ENCODE peak calls at places on chromosomes 6 and 20, in five cellular contexts. S is M059J, Z is SHP77, O is endothelial cell, A is Calu3. G is an unnamed sample.

GRCh38 chr6:109428889-109429477 is 11.4 kb downstream of the PPIL6 start:
- DNase-seq in S (peak), Z (no peak), O (no peak), A (no peak), G (no peak)

GRCh38 chr6:20808984-20809383 is 274.7 kb downstream of the CDKAL1 start:
- DNase-seq in S (peak), Z (no peak), O (no peak), A (no peak), G (no peak)

GRCh38 chr6:29813066-29813465 is 14.6 kb upstream of the HLA-G start:
- DNase-seq in S (no peak), Z (no peak), O (no peak), A (no peak), G (no peak)

GRCh38 chr20:57615472-57615855 is 4.8 kb downstream of the ZBP1 start:
- DNase-seq in S (no peak), Z (no peak), O (no peak), A (no peak), G (no peak)

GRCh38 chr20:44650777-44651493 is 564 bp downstream of the ADA start:
- DNase-seq in S (no peak), Z (no peak), O (no peak), A (no peak), G (no peak)

GRCh38 chr6:6315660-6316059 is 4.8 kb downstream of the F13A1 start:
- DNase-seq in S (peak), Z (peak), O (peak), A (peak), G (peak)

GRCh38 chr6:44062771-44063560 is 64.3 kb downstream of the MRPL14 start:
- DNase-seq in S (no peak), Z (no peak), O (peak), A (no peak), G (no peak)

GRCh38 chr6:125170376-125170775 is 16.8 kb downstream of the TPD52L1 start:
- DNase-seq in S (no peak), Z (no peak), O (no peak), A (no peak), G (no peak)

GRCh38 chr6:135379647-135380046 is 117.9 kb downstream of the AHI1 start:
- DNase-seq in S (no peak), Z (no peak), O (no peak), A (no peak), G (no peak)

GRCh38 chr6:129500958-129501381 is 209.0 kb downstream of the ARHGAP18 start:
- DNase-seq in S (peak), Z (peak), O (no peak), A (no peak), G (peak)

GRCh38 chr6:45610832-45611231 is 233.1 kb upstream of the SUPT3H start:
- DNase-seq in S (no peak), Z (no peak), O (no peak), A (no peak), G (no peak)

GRCh38 chr6:143529095-143529494 is 17.6 kb upstream of the FUCA2 start:
- DNase-seq in S (peak), Z (no peak), O (no peak), A (no peak), G (no peak)

GRCh38 chr6:28171271-28171670 is 29.6 kb downstream of the ZKSCAN8 start:
- DNase-seq in S (no peak), Z (no peak), O (no peak), A (no peak), G (no peak)

GRCh38 chr6:137489410-137490371 is 4.5 kb downstream of the OLIG3 start:
- DNase-seq in S (no peak), Z (no peak), O (peak), A (no peak), G (no peak)

GRCh38 chr6:79868098-79868722 is 79.1 kb downstream of the ELOVL4 start:
- DNase-seq in S (peak), Z (peak), O (peak), A (peak), G (peak)

GRCh38 chr20:36342316-36342715 is 36.2 kb downstream of the DLGAP4 start:
- DNase-seq in S (no peak), Z (no peak), O (no peak), A (no peak), G (no peak)

GRCh38 chr20:48025661-48026060 is 240.4 kb upstream of the SULF2 start:
- DNase-seq in S (peak), Z (no peak), O (no peak), A (no peak), G (no peak)

GRCh38 chr6:119360262-119360915 is 10.8 kb upstream of the MAN1A1 start:
- DNase-seq in S (no peak), Z (no peak), O (no peak), A (no peak), G (no peak)

GRCh38 chr6:71012871-71013456 is 56.1 kb upstream of the B3GAT2 start:
- DNase-seq in S (peak), Z (peak), O (peak), A (peak), G (peak)

GRCh38 chr6:158905277-158905676 is 86.1 kb upstream of the EZR start:
- DNase-seq in S (peak), Z (no peak), O (no peak), A (no peak), G (no peak)

GRCh38 chr6:70221025-70221714 is 81.7 kb downstream of the COL9A1 start:
- DNase-seq in S (peak), Z (peak), O (peak), A (peak), G (peak)

GRCh38 chr6:13478525-13478962 is 8.9 kb downstream of the GFOD1 start:
- DNase-seq in S (no peak), Z (no peak), O (no peak), A (no peak), G (no peak)

GRCh38 chr20:22775671-22776139 is 191.3 kb upstream of the FOXA2 start:
- DNase-seq in S (peak), Z (no peak), O (no peak), A (no peak), G (no peak)

GRCh38 chr6:91816335-91816734 is 1229.5 kb upstream of the MAP3K7 start:
- DNase-seq in S (no peak), Z (no peak), O (no peak), A (no peak), G (no peak)

GRCh38 chr6:157607317-157608109 is 215.5 kb upstream of the SNX9 start:
- DNase-seq in S (no peak), Z (no peak), O (peak), A (no peak), G (no peak)

GRCh38 chr6:47247227-47247797 is 62.4 kb downstream of the TNFRSF21 start:
- DNase-seq in S (no peak), Z (peak), O (no peak), A (no peak), G (no peak)

GRCh38 chr20:54793270-54793992 is 318.0 kb downstream of the DOK5 start:
- DNase-seq in S (peak), Z (no peak), O (no peak), A (no peak), G (no peak)

GRCh38 chr6:148803979-148804378 is 57.1 kb downstream of the UST start:
- DNase-seq in S (peak), Z (no peak), O (no peak), A (no peak), G (no peak)

GRCh38 chr6:135291288-135292116 is 110.4 kb downstream of the MYB start:
- DNase-seq in S (peak), Z (no peak), O (no peak), A (no peak), G (no peak)

GRCh38 chr6:108799791-108800190 is 48.4 kb upstream of the ARMC2 start:
- DNase-seq in S (no peak), Z (no peak), O (no peak), A (no peak), G (no peak)

GRCh38 chr20:2879148-2879547 is 5.9 kb downstream of the PTPRA start:
- DNase-seq in S (peak), Z (no peak), O (no peak), A (no peak), G (no peak)

GRCh38 chr20:51221791-51222408 is 199.0 kb upstream of the KCNG1 start:
- DNase-seq in S (peak), Z (no peak), O (no peak), A (peak), G (no peak)

GRCh38 chr6:2229039-2229438 is 16.4 kb downstream of the GMDS start:
- DNase-seq in S (no peak), Z (no peak), O (no peak), A (no peak), G (no peak)

GRCh38 chr6:14838041-14838596 is 407.8 kb upstream of the JARID2 start:
- DNase-seq in S (peak), Z (no peak), O (no peak), A (no peak), G (no peak)

GRCh38 chr6:97151611-97152010 is 131.4 kb downstream of the MMS22L start:
- DNase-seq in S (no peak), Z (no peak), O (no peak), A (no peak), G (no peak)

GRCh38 chr6:2468601-2468955 is 223.2 kb upstream of the GMDS start:
- DNase-seq in S (no peak), Z (no peak), O (no peak), A (no peak), G (no peak)

GRCh38 chr6:129843573-129843972 is 17.5 kb downstream of the TMEM244 start:
- DNase-seq in S (peak), Z (no peak), O (no peak), A (no peak), G (no peak)

G was measured in Panc1.